ENCODE peak calls at places on chromosomes 12 and 14, in four cellular contexts. One of them, this sample, is unnamed. For H3K27me3, the result is how much of the 10 kb centered on the place peaks cover.

GRCh38 chr14:53929871-53930685 is 26.5 kb downstream of the BMP4 start:
- DNase-seq in PC-3: peak
- DNase-seq in right lobe of liver: no peak
- DNase-seq in aorta: no peak
- DNase-seq in this sample: no peak

GRCh38 chr14:104886690-104887622 is 21.9 kb downstream of the CEP170B start:
- DNase-seq in aorta: peak
- DNase-seq in PC-3: no peak
- DNase-seq in right lobe of liver: no peak
- DNase-seq in this sample: peak

GRCh38 chr14:58660407-58660806 is 22.6 kb downstream of the DACT1 start:
- DNase-seq in right lobe of liver: no peak
- DNase-seq in aorta: no peak
- DNase-seq in PC-3: no peak
- DNase-seq in this sample: no peak

GRCh38 chr12:116455540-116456306 is 103.5 kb upstream of the MAP1LC3B2 start:
- DNase-seq in aorta: peak
- DNase-seq in right lobe of liver: no peak
- DNase-seq in PC-3: peak
- DNase-seq in this sample: no peak

GRCh38 chr14:101767618-101768362 is 6.3 kb downstream of the PPP2R5C start:
- DNase-seq in right lobe of liver: no peak
- DNase-seq in PC-3: no peak
- DNase-seq in aorta: no peak
- DNase-seq in this sample: no peak

GRCh38 chr12:82781288-82782078 is 94.8 kb downstream of the TMTC2 start:
- DNase-seq in aorta: no peak
- DNase-seq in PC-3: no peak
- DNase-seq in right lobe of liver: no peak
- DNase-seq in this sample: no peak

GRCh38 chr14:64727551-64728071 is 23.4 kb downstream of the PLEKHG3 start:
- DNase-seq in aorta: peak
- DNase-seq in PC-3: no peak
- DNase-seq in right lobe of liver: peak
- DNase-seq in this sample: no peak

GRCh38 chr12:105393586-105393985 is 63.1 kb downstream of the C12orf75 start:
- DNase-seq in aorta: no peak
- DNase-seq in PC-3: no peak
- DNase-seq in right lobe of liver: no peak
- DNase-seq in this sample: no peak

GRCh38 chr14:44204061-44204815 is 302.8 kb downstream of the FSCB start:
- DNase-seq in right lobe of liver: no peak
- DNase-seq in PC-3: no peak
- DNase-seq in aorta: no peak
- DNase-seq in this sample: no peak

GRCh38 chr12:39440781-39441180 is 2.1 kb downstream of the KIF21A start:
- DNase-seq in aorta: no peak
- DNase-seq in PC-3: no peak
- DNase-seq in right lobe of liver: no peak
- DNase-seq in this sample: no peak

GRCh38 chr14:58296731-58297130 is 1.6 kb upstream of the ARID4A start:
- DNase-seq in aorta: no peak
- DNase-seq in PC-3: peak
- DNase-seq in right lobe of liver: no peak
- DNase-seq in this sample: no peak

GRCh38 chr12:101877816-101878811 is 734 bp downstream of the DRAM1 start:
- DNase-seq in aorta: no peak
- DNase-seq in PC-3: peak
- DNase-seq in right lobe of liver: peak
- DNase-seq in this sample: no peak

GRCh38 chr12:100755186-100755585 is 39.4 kb upstream of the ANO4 start:
- DNase-seq in aorta: no peak
- DNase-seq in PC-3: no peak
- DNase-seq in right lobe of liver: no peak
- DNase-seq in this sample: no peak
- H3K27ac ChIP-seq in aorta: no peak
- H3K27ac ChIP-seq in PC-3: no peak
- H3K27ac ChIP-seq in right lobe of liver: no peak
- H3K27ac ChIP-seq in this sample: no peak

DNA sequence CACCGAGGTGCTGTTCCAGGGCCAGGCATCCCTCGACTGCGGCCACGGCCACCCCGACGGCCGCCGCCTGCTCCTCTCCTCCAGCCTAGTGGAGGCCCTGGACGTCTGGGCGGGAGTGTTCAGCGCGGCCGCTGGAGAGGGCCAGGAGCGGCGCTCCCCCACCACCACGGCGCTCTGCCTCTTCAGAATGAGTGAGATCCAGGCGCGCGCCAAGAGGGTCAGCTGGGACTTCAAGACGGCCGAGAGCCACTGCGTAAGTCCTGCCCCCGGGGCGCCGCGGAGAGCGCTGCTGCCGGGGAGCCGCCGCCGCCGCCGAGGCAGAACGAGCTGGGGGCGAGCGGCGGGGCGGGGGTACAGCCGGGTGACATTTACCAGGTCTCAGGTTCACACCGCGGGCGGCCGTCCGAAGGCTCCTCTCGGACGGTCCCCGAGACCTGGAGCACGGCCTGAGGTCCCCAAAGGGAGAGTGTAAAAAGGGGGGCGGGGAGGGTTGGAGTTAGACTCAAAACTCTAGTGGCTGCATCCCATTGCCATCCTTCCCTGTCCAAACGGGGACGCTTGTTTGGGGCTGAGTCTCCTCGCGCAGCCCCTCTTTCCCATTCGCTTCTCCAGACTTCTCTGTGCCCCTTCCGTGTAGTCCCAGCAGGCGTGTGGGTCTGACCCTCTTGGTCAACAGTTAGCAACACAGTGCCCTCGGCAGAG is 1.6 kb downstream of the PLXNC1 start:
- DNase-seq in right lobe of liver: no peak
- DNase-seq in aorta: peak
- DNase-seq in PC-3: no peak
- DNase-seq in this sample: peak
- H3K27me3 ChIP-seq in right lobe of liver: under half
- H3K27me3 ChIP-seq in aorta: under half
- H3K27me3 ChIP-seq in PC-3: half or more
- H3K27me3 ChIP-seq in this sample: under half

GRCh38 chr12:49066120-49066519 is 3.7 kb downstream of the RHEBL1 start:
- DNase-seq in right lobe of liver: no peak
- DNase-seq in PC-3: no peak
- DNase-seq in aorta: no peak
- DNase-seq in this sample: no peak

GRCh38 chr12:49070971-49071370 is 1.2 kb upstream of the RHEBL1 start:
- DNase-seq in aorta: no peak
- DNase-seq in PC-3: no peak
- DNase-seq in right lobe of liver: no peak
- DNase-seq in this sample: no peak

GRCh38 chr12:49064767-49065152 is 4.2 kb upstream of the KMT2D start:
- DNase-seq in aorta: no peak
- DNase-seq in PC-3: no peak
- DNase-seq in right lobe of liver: no peak
- DNase-seq in this sample: no peak

GRCh38 chr12:49069507-49070346 is at the start of gene RHEBL1:
- DNase-seq in right lobe of liver: peak
- DNase-seq in aorta: peak
- DNase-seq in PC-3: peak
- DNase-seq in this sample: peak

DNA sequence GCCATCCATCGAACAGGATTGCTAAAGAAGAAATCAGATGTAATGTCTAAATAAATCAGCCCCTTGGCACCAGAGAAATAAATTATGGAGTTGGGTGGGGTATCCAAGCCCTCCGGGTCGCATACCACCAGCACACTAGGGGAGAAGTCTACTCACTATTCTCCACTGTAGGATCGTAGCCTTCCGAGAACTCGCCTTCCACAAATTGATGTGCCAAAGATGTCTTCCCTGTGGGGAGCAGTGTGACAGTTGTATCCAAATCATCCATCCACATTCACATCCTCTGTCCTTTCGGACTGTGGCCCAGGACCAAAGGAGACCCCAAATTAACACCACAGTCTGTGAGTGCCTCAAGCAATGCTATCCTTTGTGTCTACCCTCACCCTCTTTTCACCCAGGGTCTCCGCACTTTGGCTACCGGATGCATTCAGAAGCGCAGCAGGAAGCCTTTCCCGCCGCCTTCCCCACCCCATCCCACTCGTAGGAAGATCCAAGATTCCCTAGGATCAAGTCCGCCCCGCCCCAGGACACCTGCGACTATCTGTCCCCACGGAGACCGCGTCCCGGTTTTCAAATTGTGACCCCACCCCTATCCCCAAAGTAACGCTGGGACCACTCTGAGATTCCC is 786 bp downstream of the RHEBL1 start:
- DNase-seq in right lobe of liver: no peak
- DNase-seq in PC-3: no peak
- DNase-seq in aorta: no peak
- DNase-seq in this sample: no peak
- H3K27ac ChIP-seq in right lobe of liver: no peak
- H3K27ac ChIP-seq in PC-3: no peak
- H3K27ac ChIP-seq in aorta: no peak
- H3K27ac ChIP-seq in this sample: peak

DNA sequence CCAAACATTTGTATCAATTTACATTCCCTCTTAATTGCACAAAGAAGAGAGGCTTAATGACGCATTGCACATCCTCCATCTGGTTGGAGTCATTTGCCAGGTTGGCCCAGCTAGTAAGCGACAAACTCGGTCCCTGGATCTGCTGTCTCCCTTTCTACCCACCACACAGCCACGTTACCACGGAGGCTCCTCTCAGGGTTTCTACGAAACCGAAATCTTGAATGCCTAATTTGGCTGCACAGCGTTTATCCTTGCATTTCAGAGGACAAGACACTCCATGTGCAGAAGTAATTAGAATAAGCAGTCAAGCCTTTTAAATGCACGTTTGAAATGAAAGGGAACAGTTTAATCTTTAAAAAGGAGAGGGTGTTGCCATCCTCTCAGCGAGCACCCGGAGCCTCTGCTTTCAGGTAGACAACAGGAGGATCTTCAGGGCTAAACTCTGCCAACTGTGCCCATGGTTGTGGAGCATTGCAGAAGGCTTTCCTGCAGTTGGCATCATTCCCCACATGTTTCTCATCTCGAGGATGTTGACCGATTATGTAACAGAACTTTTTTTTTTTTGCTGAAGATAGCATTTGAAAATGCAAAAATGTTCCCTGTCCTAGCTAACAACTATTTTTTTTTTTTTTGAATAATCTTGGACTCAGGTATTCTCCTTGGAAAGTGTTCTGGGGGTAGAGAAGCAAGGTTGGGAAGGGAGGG is 37.9 kb downstream of the SLC24A4 start:
- DNase-seq in aorta: no peak
- DNase-seq in PC-3: no peak
- DNase-seq in right lobe of liver: no peak
- DNase-seq in this sample: no peak
- H3K27me3 ChIP-seq in aorta: under half
- H3K27me3 ChIP-seq in PC-3: under half
- H3K27me3 ChIP-seq in right lobe of liver: under half
- H3K27me3 ChIP-seq in this sample: under half

GRCh38 chr12:71759941-71760340 is 5.3 kb downstream of the RAB21 start:
- DNase-seq in PC-3: no peak
- DNase-seq in aorta: no peak
- DNase-seq in right lobe of liver: no peak
- DNase-seq in this sample: no peak

GRCh38 chr12:71756054-71756675 is 1.5 kb downstream of the RAB21 start:
- DNase-seq in aorta: no peak
- DNase-seq in PC-3: peak
- DNase-seq in right lobe of liver: no peak
- DNase-seq in this sample: no peak

GRCh38 chr12:71755146-71755892 is 656 bp downstream of the RAB21 start:
- DNase-seq in right lobe of liver: no peak
- DNase-seq in aorta: peak
- DNase-seq in PC-3: peak
- DNase-seq in this sample: peak

GRCh38 chr12:71752887-71753286 is 1.8 kb upstream of the RAB21 start:
- DNase-seq in aorta: no peak
- DNase-seq in right lobe of liver: no peak
- DNase-seq in PC-3: no peak
- DNase-seq in this sample: no peak

GRCh38 chr12:71754461-71755145 is at the start of gene RAB21:
- DNase-seq in PC-3: peak
- DNase-seq in aorta: peak
- DNase-seq in right lobe of liver: peak
- DNase-seq in this sample: peak
- H3K27ac ChIP-seq in PC-3: peak
- H3K27ac ChIP-seq in aorta: peak
- H3K27ac ChIP-seq in right lobe of liver: peak
- H3K27ac ChIP-seq in this sample: peak

This sample was measured in lower lobe of right lung.